ENCODE peak calls at places on chromosomes 5 and 9, in seven cellular contexts. T is GM03348, I is AG09319, N is heart right ventricle, Q is NCI-H2081, R is ELF-1, V is Right ventricle myocardium superior. A is an unnamed sample.

GRCh38 chr5:101977729-101978345 is 318.2 kb downstream of the SLCO4C1 start:
- DNase-seq in T (peak), I (no peak), N (no peak), Q (peak), R (peak), V (no peak), A (peak)

GRCh38 chr9:135345775-135346433 is 133.7 kb upstream of the PPP1R26 start:
- DNase-seq in T (no peak), I (no peak), N (no peak), Q (no peak), R (no peak), V (peak), A (no peak)

GRCh38 chr9:9299134-9299533 is 1313.7 kb downstream of the PTPRD start:
- DNase-seq in T (no peak), I (no peak), N (no peak), Q (peak), R (no peak), V (no peak), A (no peak)

GRCh38 chr5:119270955-119271757 is 84.7 kb upstream of the TNFAIP8 start:
- DNase-seq in T (no peak), I (no peak), N (no peak), Q (peak), R (no peak), V (no peak), A (no peak)

GRCh38 chr5:132063090-132063911 is 2.8 kb downstream of the IL3 start:
- DNase-seq in T (peak), I (peak), N (peak), Q (peak), R (peak), V (peak), A (peak)

GRCh38 chr5:157748740-157749461 is 5.4 kb downstream of the LSM11 start:
- DNase-seq in T (peak), I (no peak), N (no peak), Q (no peak), R (no peak), V (no peak), A (no peak)

GRCh38 chr5:40442346-40442745 is 237.4 kb upstream of the PTGER4 start:
- DNase-seq in T (no peak), I (no peak), N (no peak), Q (no peak), R (no peak), V (no peak), A (no peak)

GRCh38 chr5:173310861-173311515 is 17.2 kb downstream of the STC2 start:
- DNase-seq in T (peak), I (no peak), N (peak), Q (no peak), R (no peak), V (peak), A (no peak)

GRCh38 chr5:17316973-17317459 is 99.6 kb downstream of the BASP1 start:
- DNase-seq in T (peak), I (peak), N (no peak), Q (no peak), R (no peak), V (no peak), A (no peak)

GRCh38 chr9:87954230-87954629 is 20.1 kb downstream of the CDK20 start:
- DNase-seq in T (no peak), I (no peak), N (no peak), Q (no peak), R (no peak), V (no peak), A (no peak)

GRCh38 chr9:18405240-18405639 is 68.7 kb upstream of the ADAMTSL1 start:
- DNase-seq in T (peak), I (peak), N (no peak), Q (no peak), R (no peak), V (no peak), A (no peak)

GRCh38 chr9:6955251-6955921 is 197.6 kb downstream of the KDM4C start:
- DNase-seq in T (no peak), I (no peak), N (no peak), Q (peak), R (peak), V (no peak), A (no peak)

GRCh38 chr9:115015018-115015635 is 84.7 kb upstream of the TNFSF8 start:
- DNase-seq in T (peak), I (peak), N (no peak), Q (peak), R (peak), V (no peak), A (peak)

GRCh38 chr5:138645778-138646575 is 70.8 kb upstream of the HSPA9 start:
- DNase-seq in T (no peak), I (no peak), N (no peak), Q (no peak), R (peak), V (no peak), A (no peak)

GRCh38 chr9:68894502-68894901 is 119.4 kb downstream of the PRKACG start:
- DNase-seq in T (no peak), I (no peak), N (no peak), Q (no peak), R (no peak), V (no peak), A (no peak)

GRCh38 chr9:131607591-131607990 is 62.3 kb downstream of the PRRT1B start:
- DNase-seq in T (no peak), I (no peak), N (no peak), Q (no peak), R (no peak), V (no peak), A (no peak)

GRCh38 chr5:66222455-66222854 is 78.4 kb downstream of the SREK1 start:
- DNase-seq in T (no peak), I (no peak), N (no peak), Q (no peak), R (peak), V (no peak), A (no peak)

GRCh38 chr9:111066427-111066826 is 28.2 kb upstream of the LPAR1 start:
- DNase-seq in T (peak), I (peak), N (no peak), Q (no peak), R (no peak), V (no peak), A (no peak)

GRCh38 chr9:93305497-93306020 is 121.6 kb downstream of the WNK2 start:
- DNase-seq in T (no peak), I (no peak), N (peak), Q (no peak), R (no peak), V (peak), A (no peak)

GRCh38 chr9:127269440-127269839 is 4.9 kb downstream of the GARNL3 start:
- DNase-seq in T (no peak), I (no peak), N (no peak), Q (no peak), R (no peak), V (no peak), A (no peak)

GRCh38 chr9:110622368-110622767 is 42.8 kb upstream of the SVEP1 start:
- DNase-seq in T (no peak), I (no peak), N (no peak), Q (no peak), R (no peak), V (no peak), A (no peak)

GRCh38 chr9:126440938-126441337 is 114.3 kb downstream of the MVB12B start:
- DNase-seq in T (peak), I (peak), N (no peak), Q (peak), R (no peak), V (no peak), A (no peak)

GRCh38 chr9:99851028-99851822 is 29.5 kb downstream of the NR4A3 start:
- DNase-seq in T (no peak), I (no peak), N (no peak), Q (no peak), R (no peak), V (no peak), A (no peak)

GRCh38 chr5:34655354-34655991 is 655 bp upstream of the RAI14 start:
- DNase-seq in T (peak), I (peak), N (peak), Q (peak), R (peak), V (no peak), A (peak)

GRCh38 chr5:71907001-71907564 is 188.0 kb downstream of the CARTPT start:
- DNase-seq in T (no peak), I (no peak), N (no peak), Q (peak), R (no peak), V (no peak), A (no peak)

GRCh38 chr5:40006260-40006659 is 581.5 kb upstream of the DAB2 start:
- DNase-seq in T (no peak), I (no peak), N (no peak), Q (no peak), R (no peak), V (no peak), A (no peak)

GRCh38 chr5:133421394-133421793 is 190.9 kb downstream of the FSTL4 start:
- DNase-seq in T (no peak), I (no peak), N (no peak), Q (no peak), R (peak), V (no peak), A (no peak)

GRCh38 chr9:81844131-81844567 is 84.1 kb upstream of the SPATA31D4 start:
- DNase-seq in T (no peak), I (no peak), N (no peak), Q (no peak), R (no peak), V (no peak), A (peak)

A was measured in kidney glomerular epithelial cell.